ENCODE peak calls at places on chromosomes 5 and 9, in nine cellular contexts. H, Q, Z, K, R, P, V, B and D are unnamed samples. For H3K4me1, the result is how much of the 10 kb centered on the place peaks cover.

GRCh38 chr5:169013208-169013728 is 287.7 kb downstream of the SLIT3 start:
- DNase-seq in B (no peak), H (no peak), K (no peak), Z (no peak), R (no peak), Q (no peak), P (no peak), V (no peak), D (no peak)

GRCh38 chr5:17212210-17212609 is 5.2 kb upstream of the BASP1 start:
- DNase-seq in Z (no peak), H (no peak), B (no peak), R (no peak), V (no peak), Q (no peak), P (no peak), K (no peak), D (no peak)

GRCh38 chr5:1649554-1649953 is 125.8 kb upstream of the LPCAT1 start:
- DNase-seq in B (no peak), K (no peak), P (no peak), Z (no peak), R (no peak), H (no peak), Q (no peak), V (no peak), D (no peak)

GRCh38 chr5:58890265-58890664 is 307.4 kb downstream of the RAB3C start:
- DNase-seq in V (no peak), R (no peak), K (no peak), H (no peak), B (no peak), P (no peak), Z (no peak), Q (peak), D (no peak)

GRCh38 chr9:122091682-122092592 is 1.2 kb downstream of the TTLL11 start:
- DNase-seq in V (no peak), Q (no peak), P (no peak), B (no peak), Z (peak), R (no peak), K (no peak), H (no peak), D (no peak)

GRCh38 chr5:89377752-89378455 is 494.9 kb upstream of the MEF2C start:
- DNase-seq in V (no peak), R (no peak), K (peak), Q (no peak), Z (no peak), B (no peak), P (peak), H (no peak), D (no peak)

GRCh38 chr9:109817846-109818472 is 38.0 kb downstream of the PALM2AKAP2 start:
- DNase-seq in P (peak), Q (peak), Z (no peak), V (peak), K (peak), R (peak), H (peak), B (no peak), D (peak)

GRCh38 chr5:151222769-151223446 is 984 bp downstream of the CCDC69 start:
- DNase-seq in H (no peak), K (no peak), R (no peak), Q (peak), V (no peak), P (peak), Z (no peak), B (peak), D (no peak)

GRCh38 chr5:35884125-35884788 is 27.6 kb downstream of the IL7R start:
- DNase-seq in K (peak), V (no peak), R (no peak), Z (no peak), B (no peak), P (peak), Q (no peak), H (peak), D (no peak)

GRCh38 chr5:76819851-76820280 is 1.0 kb downstream of the F2RL1 start:
- DNase-seq in P (no peak), K (no peak), B (no peak), Q (peak), R (peak), H (peak), Z (no peak), V (no peak), D (no peak)

GRCh38 chr9:91392435-91392834 is 30.7 kb upstream of the AUH start:
- DNase-seq in Q (no peak), K (no peak), B (no peak), P (no peak), R (no peak), Z (no peak), H (no peak), V (no peak), D (no peak)

GRCh38 chr5:41747291-41747690 is 122.9 kb downstream of the OXCT1 start:
- DNase-seq in Z (no peak), R (no peak), K (peak), P (peak), H (no peak), B (no peak), Q (no peak), V (no peak), D (no peak)

GRCh38 chr5:177465044-177465443 is 8.4 kb downstream of the DBN1 start:
- DNase-seq in Q (no peak), Z (no peak), B (no peak), R (no peak), K (no peak), H (no peak), V (no peak), P (no peak), D (no peak)

GRCh38 chr5:136622737-136623136 is 257.4 kb upstream of the TRPC7 start:
- DNase-seq in Q (no peak), B (no peak), K (no peak), R (no peak), Z (no peak), P (peak), V (no peak), H (no peak), D (no peak)

GRCh38 chr5:68222310-68222709 is 6.8 kb downstream of the PIK3R1 start:
- DNase-seq in H (no peak), B (no peak), R (no peak), Z (no peak), P (no peak), K (no peak), Q (no peak), V (no peak), D (no peak)

GRCh38 chr9:19934301-19934868 is 145.5 kb upstream of the SLC24A2 start:
- DNase-seq in Z (no peak), K (peak), Q (peak), B (peak), H (peak), P (no peak), V (no peak), R (peak), D (no peak)

GRCh38 chr9:107547772-107548297 is 58.3 kb upstream of the KLF4 start:
- DNase-seq in V (no peak), P (no peak), Q (no peak), Z (no peak), H (no peak), K (peak), B (no peak), R (no peak), D (no peak)

GRCh38 chr5:67032921-67033664 is 163.5 kb downstream of the CD180 start:
- DNase-seq in R (no peak), K (peak), P (no peak), V (no peak), Q (no peak), Z (no peak), H (no peak), B (no peak), D (no peak)

GRCh38 chr9:30519756-30520155 is 1864.7 kb upstream of the ACO1 start:
- DNase-seq in V (no peak), H (no peak), B (no peak), K (no peak), P (peak), R (no peak), Z (no peak), Q (no peak), D (no peak)

GRCh38 chr5:132500244-132500930 is 9.8 kb upstream of the IRF1 start:
- DNase-seq in V (no peak), K (no peak), Q (no peak), B (no peak), R (no peak), Z (no peak), H (no peak), P (no peak), D (no peak)

GRCh38 chr9:2622361-2623045 is 916 bp downstream of the VLDLR start:
- DNase-seq in H (peak), Q (no peak), V (no peak), B (peak), Z (peak), R (peak), K (peak), P (no peak), D (peak)

GRCh38 chr9:137433349-137433915 is 7.7 kb downstream of the ENTPD8 start:
- DNase-seq in R (no peak), H (no peak), Z (no peak), K (no peak), B (peak), Q (no peak), V (no peak), P (no peak), D (peak)

GRCh38 chr9:95726756-95727155 is 148.7 kb upstream of the ERCC6L2 start:
- DNase-seq in H (peak), Q (peak), Z (no peak), R (peak), K (peak), P (peak), B (no peak), V (no peak), D (no peak)

GRCh38 chr5:9622891-9623547 is 7.1 kb downstream of the TAS2R1 start:
- DNase-seq in Q (no peak), Z (no peak), P (peak), K (peak), H (no peak), B (no peak), V (no peak), R (peak), D (no peak)

GRCh38 chr5:139374909-139375308 is 8.2 kb downstream of the SLC23A1 start:
- DNase-seq in K (no peak), P (no peak), B (no peak), Z (no peak), H (no peak), V (no peak), Q (no peak), R (no peak), D (no peak)

GRCh38 chr5:160477266-160477970 is 55.8 kb downstream of the PTTG1 start:
- DNase-seq in V (peak), K (no peak), Q (no peak), B (no peak), Z (no peak), R (no peak), P (no peak), H (no peak), D (no peak)

GRCh38 chr9:18666987-18667772 is 193.2 kb downstream of the ADAMTSL1 start:
- DNase-seq in V (no peak), P (peak), R (no peak), B (no peak), K (peak), Q (no peak), H (no peak), Z (no peak), D (no peak)

DNA sequence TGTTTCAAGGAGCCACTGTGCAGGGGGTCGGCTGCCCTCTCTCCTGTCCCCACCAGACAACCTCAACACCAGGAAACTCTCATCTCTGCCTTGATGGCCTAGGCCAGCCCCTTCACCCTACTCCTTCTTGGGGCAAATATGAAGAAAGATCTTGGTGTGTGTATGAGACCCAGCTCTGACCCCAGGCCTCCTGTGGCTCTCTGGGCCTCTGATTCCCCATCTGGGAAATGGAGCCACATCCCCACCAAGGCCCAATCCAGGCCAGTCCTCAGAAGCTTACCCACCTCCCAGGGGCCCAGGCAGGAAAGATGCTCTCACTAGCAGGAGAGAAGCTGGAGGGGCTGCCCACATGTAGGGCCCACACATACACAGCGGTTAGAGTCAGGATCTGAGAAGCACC is 38.9 kb downstream of the BICD2 start:
- DNase-seq in V (no peak), H (no peak), P (no peak), Z (peak), Q (no peak), B (no peak), R (no peak), K (no peak), D (peak)
- H3K4me1 ChIP-seq in V (under half), H (under half), P (under half), Z (half or more), Q (under half), B (under half), R (under half), K (under half), D (under half)

GRCh38 chr5:32848120-32848519 is 137.0 kb downstream of the NPR3 start:
- DNase-seq in P (no peak), K (no peak), R (no peak), Q (no peak), Z (no peak), B (no peak), V (no peak), H (no peak), D (no peak)
- H3K4me1 ChIP-seq in P (under half), K (under half), R (under half), Q (under half), Z (under half), B (under half), V (under half), H (under half), D (under half)

DNA sequence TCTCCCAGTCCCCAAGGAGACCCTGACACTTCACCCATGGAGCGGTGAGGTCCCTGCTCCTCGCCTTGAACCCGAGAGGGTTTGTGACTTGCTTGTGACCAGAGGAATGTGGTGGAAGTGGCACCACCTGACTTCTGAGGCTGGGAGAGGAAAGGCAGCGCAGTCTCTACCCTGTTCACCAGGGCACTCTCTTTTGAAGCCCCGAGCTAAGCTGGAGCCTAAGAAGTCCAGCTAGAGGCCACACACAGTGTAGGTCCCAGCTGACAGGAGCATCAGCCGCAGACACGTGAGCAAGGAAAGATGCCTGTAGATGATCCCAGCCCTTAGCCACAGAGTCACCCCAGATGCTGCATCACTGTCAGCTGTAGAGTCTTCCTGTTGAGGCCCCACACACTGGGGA is 1.7 kb upstream of the ANGPTL2 start:
- DNase-seq in H (no peak), P (no peak), Q (no peak), B (no peak), Z (no peak), R (peak), K (no peak), V (no peak), D (no peak)
- H3K4me1 ChIP-seq in H (under half), P (under half), Q (under half), B (under half), Z (half or more), R (under half), K (under half), V (under half), D (under half)

DNA sequence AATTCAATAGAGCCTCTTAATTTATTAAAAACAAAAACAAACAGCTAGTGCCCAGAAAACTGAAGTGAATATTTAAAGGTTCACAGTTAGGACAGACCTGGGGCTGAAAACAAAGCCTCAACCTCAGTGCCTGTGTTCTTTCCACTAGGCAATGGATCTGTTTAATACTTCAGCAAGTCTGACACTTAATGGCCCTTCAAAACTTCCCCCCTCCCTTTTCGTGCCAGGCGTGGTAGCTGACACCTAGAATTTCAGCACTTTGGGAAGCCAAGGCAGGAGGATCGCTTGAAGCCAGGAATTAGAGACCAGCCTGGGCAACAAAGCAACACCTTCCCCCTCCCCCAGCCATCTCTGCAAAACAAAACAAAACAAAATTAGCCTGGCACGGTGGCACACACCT is 54.5 kb upstream of the IFNK start:
- DNase-seq in Q (no peak), R (no peak), P (no peak), Z (no peak), V (no peak), B (no peak), K (no peak), H (no peak), D (no peak)
- H3K4me1 ChIP-seq in Q (under half), R (half or more), P (under half), Z (under half), V (under half), B (under half), K (under half), H (under half), D (under half)

GRCh38 chr5:127355342-127355741 is 64.7 kb downstream of the MEGF10 start:
- DNase-seq in Z (no peak), Q (no peak), K (no peak), V (no peak), B (no peak), R (no peak), P (no peak), H (no peak), D (no peak)
- H3K4me1 ChIP-seq in Z (under half), Q (under half), K (under half), V (under half), B (under half), R (under half), P (under half), H (under half), D (under half)

GRCh38 chr9:70404261-70404660 is 10.2 kb downstream of the KLF9 start:
- DNase-seq in V (no peak), Q (no peak), K (no peak), Z (peak), P (no peak), H (no peak), B (no peak), R (no peak), D (no peak)

GRCh38 chr9:70407081-70407503 is 7.4 kb downstream of the KLF9 start:
- DNase-seq in V (no peak), P (no peak), H (no peak), R (no peak), Z (no peak), B (no peak), K (peak), Q (peak), D (no peak)

GRCh38 chr9:70405808-70406445 is 8.5 kb downstream of the KLF9 start:
- DNase-seq in K (no peak), Q (no peak), Z (no peak), B (no peak), H (peak), R (no peak), P (no peak), V (no peak), D (no peak)

GRCh38 chr9:70408393-70409040 is 5.9 kb downstream of the KLF9 start:
- DNase-seq in K (no peak), Q (no peak), B (no peak), H (peak), Z (peak), P (no peak), R (no peak), V (no peak), D (no peak)

DNA sequence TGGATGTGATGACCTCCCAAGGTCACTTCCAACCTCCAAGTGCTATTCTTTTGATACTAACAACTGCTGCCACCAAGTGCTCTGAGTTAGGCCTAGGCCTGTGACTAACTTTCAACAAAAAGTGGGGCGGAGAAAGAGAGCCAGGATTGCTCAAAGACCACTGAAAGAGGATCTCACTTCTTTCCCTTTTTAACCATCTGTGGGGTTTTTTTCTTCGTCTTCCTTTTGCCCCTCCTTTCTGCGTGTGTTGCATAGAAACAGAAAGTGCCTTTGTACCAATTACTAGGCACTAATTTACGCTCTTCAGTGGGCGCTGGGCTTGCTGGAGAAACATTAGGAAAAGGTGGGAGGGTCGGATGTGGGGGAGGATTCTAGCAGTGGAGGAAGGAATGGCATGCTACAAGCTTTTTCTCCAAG is 8.0 kb downstream of the KLF9 start:
- DNase-seq in V (no peak), H (peak), B (no peak), P (no peak), Z (peak), K (peak), R (peak), Q (no peak), D (no peak)
- H3K4me1 ChIP-seq in V (under half), H (under half), B (half or more), P (under half), Z (half or more), K (half or more), R (under half), Q (under half), D (under half)

DNA sequence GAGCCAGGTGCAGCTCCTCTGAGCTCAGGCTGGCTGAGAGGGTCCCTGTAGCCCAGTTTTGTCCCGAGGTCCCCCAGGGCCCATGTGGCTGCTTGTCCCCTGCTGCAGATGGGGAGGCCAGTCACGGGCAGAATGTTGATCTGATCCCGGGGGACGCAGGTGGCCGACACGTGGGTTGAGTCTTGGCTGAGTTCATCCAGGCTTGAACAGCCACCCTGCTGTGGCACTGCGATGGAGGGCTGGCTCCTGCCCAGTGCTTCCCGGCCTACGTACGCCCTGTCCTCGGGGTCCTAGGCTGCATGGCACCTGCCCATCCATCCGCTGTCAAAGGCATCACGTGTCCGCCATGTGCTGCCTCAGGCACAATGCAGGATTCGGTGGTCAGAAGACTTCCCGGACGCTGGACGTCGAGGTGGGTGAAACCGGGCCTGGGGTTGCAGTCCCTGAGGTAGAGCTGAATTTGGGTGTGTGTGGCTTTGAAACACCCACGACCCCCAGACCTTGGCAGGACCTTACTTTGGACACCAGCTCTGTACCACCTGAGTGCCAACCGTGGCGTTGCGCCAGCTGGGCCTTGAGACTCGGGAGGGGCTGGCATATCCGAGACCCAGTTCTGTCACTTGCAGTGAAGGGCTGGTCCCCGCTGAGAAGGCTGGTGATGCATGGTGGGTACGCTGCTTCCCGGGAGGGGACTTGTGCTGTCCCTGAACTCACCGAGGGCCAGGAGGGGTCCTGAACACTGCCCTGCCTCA is 22.3 kb downstream of the RXRA start:
- DNase-seq in B (no peak), Q (no peak), R (no peak), P (no peak), V (no peak), K (no peak), H (no peak), Z (no peak), D (no peak)
- H3K4me1 ChIP-seq in B (half or more), Q (under half), R (under half), P (under half), V (under half), K (under half), H (under half), Z (half or more), D (under half)